ENCODE peak calls at places on chromosomes 4 and X, in nine cellular contexts. G is uterus; O is Karpas-422; S is spleen; X is heart right ventricle; U is NT2/D1; V is fibroblast of mammary gland; Q is effector memory CD4-positive, alpha-beta T cell; H is sigmoid colon. T is an unnamed sample.
A peak's percentile ranks its signal among the peaks of the same experiment; 100 is the strongest.

GRCh38 chr4:10613926-10614478 is 70.6 kb downstream of the CLNK start:
- DNase-seq in G (no peak), O (no peak), S (no peak), X (no peak), U (no peak), V (no peak), Q (no peak), H (no peak), T (no peak)

GRCh38 chr4:22339491-22339890 is 176.4 kb downstream of the ADGRA3 start:
- DNase-seq in G (no peak), O (no peak), S (no peak), X (no peak), U (no peak), V (no peak), Q (no peak), H (no peak), T (no peak)

GRCh38 chr4:7462509-7462971 is 27.8 kb upstream of the PSAPL1 start:
- DNase-seq in G (no peak), O (no peak), S (no peak), X (no peak), U (peak; percentile 56), V (peak; percentile 3), Q (no peak), H (no peak), T (no peak)

GRCh38 chrX:115561605-115562491 is 874 bp downstream of the PLS3 start:
- DNase-seq in G (peak; percentile 60), O (no peak), S (no peak), X (peak; percentile 51), U (no peak), V (peak; percentile 34), Q (no peak), H (peak; percentile 78), T (no peak)

GRCh38 chr4:36133658-36134057 is 110.7 kb downstream of the ARAP2 start:
- DNase-seq in G (no peak), O (no peak), S (no peak), X (no peak), U (no peak), V (no peak), Q (no peak), H (no peak), T (no peak)

GRCh38 chrX:47518105-47518504 is 35.1 kb upstream of the ZNF41 start:
- DNase-seq in G (no peak), O (no peak), S (no peak), X (no peak), U (no peak), V (peak; percentile 21), Q (no peak), H (no peak), T (no peak)

GRCh38 chrX:105635794-105636193 is 186.5 kb upstream of the NRK start:
- DNase-seq in G (no peak), O (no peak), S (no peak), X (no peak), U (no peak), V (no peak), Q (no peak), H (no peak), T (no peak)

GRCh38 chr4:72378901-72379300 is 190.1 kb downstream of the ADAMTS3 start:
- DNase-seq in G (no peak), O (no peak), S (no peak), X (no peak), U (no peak), V (no peak), Q (no peak), H (no peak), T (no peak)

GRCh38 chr4:25951390-25951952 is 37.5 kb downstream of the SMIM20 start:
- DNase-seq in G (no peak), O (no peak), S (no peak), X (no peak), U (no peak), V (no peak), Q (no peak), H (no peak), T (no peak)

GRCh38 chrX:132676561-132677186 is 187.8 kb upstream of the MBNL3 start:
- DNase-seq in G (no peak), O (no peak), S (no peak), X (no peak), U (no peak), V (no peak), Q (no peak), H (no peak), T (no peak)

GRCh38 chrX:70001269-70001668 is 48.5 kb downstream of the AWAT2 start:
- DNase-seq in G (no peak), O (no peak), S (no peak), X (peak; percentile 45), U (no peak), V (peak; percentile 7), Q (no peak), H (no peak), T (no peak)

GRCh38 chrX:13029831-13030771 is 14.3 kb downstream of the FAM9C start:
- DNase-seq in G (no peak), O (peak; percentile 21), S (no peak), X (no peak), U (peak; percentile 88), V (no peak), Q (no peak), H (no peak), T (no peak)

GRCh38 chrX:133781174-133781573 is 204.2 kb downstream of the GPC3 start:
- DNase-seq in G (no peak), O (no peak), S (no peak), X (no peak), U (no peak), V (no peak), Q (no peak), H (no peak), T (no peak)

GRCh38 chrX:65195621-65196020 is 219.4 kb upstream of the ZC4H2 start:
- DNase-seq in G (no peak), O (no peak), S (no peak), X (no peak), U (no peak), V (no peak), Q (no peak), H (no peak), T (no peak)

GRCh38 chrX:65194547-65194946 is 218.3 kb upstream of the ZC4H2 start:
- DNase-seq in G (no peak), O (no peak), S (no peak), X (no peak), U (no peak), V (no peak), Q (no peak), H (no peak), T (no peak)

DNA sequence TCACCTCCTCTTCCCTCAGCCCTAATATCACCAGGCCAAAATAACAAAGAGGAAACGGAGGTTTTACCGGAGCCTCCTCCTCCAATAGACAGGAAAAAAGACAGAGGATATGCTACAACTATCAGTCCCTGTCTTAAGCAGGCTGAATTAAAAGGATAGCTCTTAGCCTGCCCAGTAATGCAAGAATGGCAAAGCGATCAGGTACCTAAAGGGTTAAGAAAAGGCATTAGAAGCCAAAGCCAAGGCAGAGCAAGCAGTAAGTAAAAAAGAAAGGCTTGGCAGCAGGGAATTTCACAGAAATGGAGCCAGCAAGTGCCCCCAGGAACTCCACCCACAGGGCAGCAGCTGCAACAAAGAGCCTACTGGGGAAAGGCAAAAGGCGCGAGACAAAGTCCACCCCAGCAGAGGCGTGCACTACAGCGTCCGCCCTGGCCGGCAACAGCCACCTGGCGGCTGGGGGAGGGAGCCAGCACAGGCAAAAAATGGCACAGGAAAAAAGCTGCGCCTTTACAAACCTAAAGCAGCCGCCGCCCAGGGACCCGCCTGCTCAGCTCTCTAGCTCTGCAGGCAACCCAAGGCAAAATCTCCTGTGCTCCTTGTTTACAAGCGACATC is 220.6 kb upstream of the ZC4H2 start:
- DNase-seq in G (no peak), O (no peak), S (no peak), X (no peak), U (peak; percentile 66), V (no peak), Q (no peak), H (peak; percentile 63), T (no peak)
- H3K4me3 ChIP-seq in G (no peak overlapping the region), O (no peak overlapping the region), S (no peak overlapping the region), X (peak overlapping the region; percentile 24), U (no peak overlapping the region), V (no peak overlapping the region), Q (no peak overlapping the region), H (no peak overlapping the region), T (no peak overlapping the region)

GRCh38 chr4:180310616-180311015 is 1932.6 kb upstream of the TENM3 start:
- DNase-seq in G (no peak), O (no peak), S (no peak), X (no peak), U (no peak), V (no peak), Q (no peak), H (no peak), T (no peak)

DNA sequence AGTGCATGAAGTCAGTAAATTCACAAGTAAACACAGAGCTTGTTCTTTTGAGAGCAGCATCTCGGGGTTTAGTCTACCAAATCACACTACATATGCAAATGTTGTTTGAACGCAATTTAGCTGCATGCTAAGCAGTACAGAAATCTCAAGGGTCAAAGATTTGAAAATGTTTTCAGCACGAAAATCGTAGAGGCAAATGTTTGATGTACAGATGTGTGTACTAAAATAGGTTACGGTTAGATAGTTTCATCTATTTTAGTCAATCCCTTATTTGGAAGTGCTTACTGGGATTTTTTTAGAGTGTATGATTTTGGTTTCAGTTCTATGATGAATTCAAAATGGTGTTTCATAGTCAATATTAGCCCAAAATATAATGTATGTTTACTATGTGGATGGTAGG is 1928.2 kb upstream of the TENM3 start:
- DNase-seq in G (no peak), O (no peak), S (no peak), X (no peak), U (no peak), V (no peak), Q (no peak), H (no peak), T (no peak)
- H3K4me3 ChIP-seq in G (no peak overlapping the region), O (no peak overlapping the region), S (no peak overlapping the region), X (no peak overlapping the region), U (no peak overlapping the region), V (no peak overlapping the region), Q (no peak overlapping the region), H (no peak overlapping the region), T (no peak overlapping the region)

DNA sequence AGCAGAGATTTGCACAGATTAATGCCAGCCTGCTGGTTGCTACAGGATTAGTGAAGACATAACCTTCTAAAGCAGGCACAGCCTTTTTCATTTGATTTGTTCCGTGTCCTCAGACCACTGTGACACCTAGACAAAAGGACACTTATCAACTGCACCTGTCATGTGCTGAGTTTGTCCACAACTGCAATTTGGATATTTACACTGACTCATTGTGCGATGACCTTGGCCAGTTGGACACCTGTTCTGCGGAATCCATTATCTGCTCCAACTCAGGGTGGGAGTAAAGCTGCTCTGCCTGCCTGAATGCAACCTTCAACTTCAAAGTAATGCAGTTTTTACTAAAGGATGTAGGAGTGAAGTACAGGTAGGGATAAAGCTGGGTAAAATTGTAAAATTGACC is 4.1 kb upstream of the NR0B1 start:
- DNase-seq in G (no peak), O (no peak), S (no peak), X (no peak), U (no peak), V (no peak), Q (no peak), H (no peak), T (no peak)
- H3K4me3 ChIP-seq in G (no peak overlapping the region), O (no peak overlapping the region), S (no peak overlapping the region), X (no peak overlapping the region), U (no peak overlapping the region), V (no peak overlapping the region), Q (no peak overlapping the region), H (no peak overlapping the region), T (no peak overlapping the region)

GRCh38 chr4:93232883-93233282 is 595.7 kb upstream of the ATOH1 start:
- DNase-seq in G (no peak), O (no peak), S (no peak), X (no peak), U (no peak), V (no peak), Q (no peak), H (no peak), T (no peak)

GRCh38 chr4:93228021-93228420 is 600.5 kb upstream of the ATOH1 start:
- DNase-seq in G (no peak), O (no peak), S (no peak), X (no peak), U (no peak), V (no peak), Q (no peak), H (no peak), T (no peak)
- H3K4me3 ChIP-seq in G (no peak overlapping the region), O (no peak overlapping the region), S (no peak overlapping the region), X (no peak overlapping the region), U (no peak overlapping the region), V (no peak overlapping the region), Q (no peak overlapping the region), H (no peak overlapping the region), T (no peak overlapping the region)

T was measured in kidney epithelial cell.